ENCODE peak calls at places on chromosomes 13 and 19, in four cellular contexts. I is adrenal gland, R is IMR-90, X is body of pancreas. A is an unnamed sample. For H3K4me1, the result is how much of the 10 kb centered on the place peaks cover.

GRCh38 chr19:35107541-35107939 is 8.1 kb upstream of the FXYD3 start:
- DNase-seq in X (peak), I (no peak), R (no peak), A (no peak)

GRCh38 chr13:25971499-25972145 is 80.2 kb downstream of the SHISA2 start:
- DNase-seq in X (no peak), I (no peak), R (no peak), A (no peak)

GRCh38 chr13:27379694-27380596 is 44.5 kb upstream of the GTF3A start:
- DNase-seq in I (peak), R (peak), X (peak), A (peak)

GRCh38 chr13:113110048-113110851 is 4.7 kb downstream of the F7 start:
- DNase-seq in X (peak), I (no peak), R (no peak), A (no peak)

GRCh38 chr13:23817833-23818232 is 71.4 kb downstream of the MIPEP start:
- DNase-seq in I (no peak), R (no peak), X (no peak), A (no peak)

GRCh38 chr13:71624641-71625040 is 242.4 kb downstream of the DACH1 start:
- DNase-seq in I (no peak), X (no peak), R (no peak), A (no peak)

GRCh38 chr13:67064920-67065319 is 165.2 kb downstream of the PCDH9 start:
- DNase-seq in I (no peak), R (no peak), X (no peak), A (no peak)

GRCh38 chr13:109816112-109816978 is 30.0 kb upstream of the IRS2 start:
- DNase-seq in X (peak), I (no peak), R (no peak), A (no peak)

GRCh38 chr19:10168386-10168948 is 26.3 kb downstream of the DNMT1 start:
- DNase-seq in I (no peak), X (no peak), R (peak), A (no peak)

GRCh38 chr13:48583859-48584311 is 51.0 kb upstream of the RCBTB2 start:
- DNase-seq in X (no peak), I (no peak), R (no peak), A (no peak)

GRCh38 chr13:40673414-40673813 is 7.0 kb upstream of the FOXO1 start:
- DNase-seq in I (no peak), R (no peak), X (no peak), A (no peak)
- H3K4me1 ChIP-seq in I (under half), R (under half), X (under half), A (under half)

DNA sequence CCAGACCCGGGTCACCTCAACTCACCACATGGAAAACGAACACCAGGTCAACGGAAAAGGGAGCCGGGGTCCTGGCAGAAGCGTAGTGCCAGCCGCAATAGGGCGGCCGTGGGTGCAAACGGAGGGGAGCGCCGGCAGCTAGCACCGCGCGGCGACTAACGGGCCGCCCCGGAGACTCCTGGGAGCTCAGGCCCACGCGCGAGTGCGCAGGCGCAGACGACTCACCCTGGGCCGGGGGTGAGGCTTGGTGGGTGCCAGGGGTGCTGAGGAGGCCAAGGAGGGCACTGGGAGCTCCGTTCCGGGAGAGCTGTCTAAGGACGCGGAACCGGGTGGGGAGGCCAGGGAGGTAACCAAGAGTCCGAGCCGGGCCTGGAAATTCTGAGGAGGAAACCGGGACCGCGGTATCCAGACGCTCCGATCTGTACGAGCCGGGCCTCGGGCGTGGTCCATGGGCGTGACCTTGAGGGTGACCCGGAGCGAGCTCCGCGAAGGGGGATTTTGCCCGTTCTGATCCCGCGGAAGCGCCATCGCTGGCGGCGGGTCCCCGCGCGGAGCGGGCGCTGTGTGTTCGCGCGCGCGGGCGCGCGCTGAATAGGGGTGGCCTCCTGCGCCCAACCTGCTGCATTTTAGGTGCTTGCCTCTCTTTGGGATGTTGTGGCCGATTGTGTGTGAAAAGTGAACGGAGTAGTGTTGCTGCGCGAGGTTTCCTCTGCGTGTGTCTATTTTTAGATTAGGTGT is at the start of gene ZNF382:
- DNase-seq in X (peak), I (peak), R (peak), A (peak)
- TF ChIP-seq POLR2A in X (peak), I (peak), R (no peak), A (no peak)

GRCh38 chr19:49488046-49488862 is 846 bp downstream of the RPL13A start:
- DNase-seq in I (no peak), R (no peak), X (no peak), A (no peak)

GRCh38 chr19:49486232-49486631 is 1.2 kb upstream of the RPL13A start:
- DNase-seq in I (no peak), X (no peak), R (no peak), A (no peak)

GRCh38 chr19:49488863-49489537 is 1.6 kb downstream of the RPL13A start:
- DNase-seq in R (no peak), I (no peak), X (no peak), A (no peak)

GRCh38 chr19:49487277-49488045 is at the start of gene RPL13A:
- DNase-seq in X (peak), I (peak), R (peak), A (peak)

GRCh38 chr19:49486710-49487276 is 615 bp upstream of the RPL13A start:
- DNase-seq in X (no peak), R (no peak), I (no peak), A (no peak)
- H3K4me3 ChIP-seq in X (no peak), R (no peak), I (no peak), A (peak)

GRCh38 chr19:16355293-16356043 is 30.8 kb downstream of the KLF2 start:
- DNase-seq in I (no peak), R (no peak), X (no peak), A (no peak)
- H3K4me1 ChIP-seq in I (under half), R (under half), X (under half), A (under half)

GRCh38 chr19:58519087-58519354 is 589 bp downstream of the ZBTB45 start:
- DNase-seq in I (peak), R (peak), X (peak), A (peak)
- TF ChIP-seq POLR2A in I (no peak), R (no peak), X (no peak), A (no peak)

GRCh38 chr19:6465663-6466062 is 1.6 kb downstream of the CRB3 start:
- DNase-seq in R (no peak), I (no peak), X (no peak), A (no peak)

GRCh38 chr19:6465006-6465405 is 935 bp downstream of the CRB3 start:
- DNase-seq in R (no peak), X (no peak), I (no peak), A (no peak)

GRCh38 chr19:6467384-6467783 is 3.3 kb downstream of the CRB3 start:
- DNase-seq in X (no peak), R (no peak), I (no peak), A (no peak)

GRCh38 chr19:6466526-6467248 is 2.6 kb downstream of the CRB3 start:
- DNase-seq in I (no peak), X (no peak), R (no peak), A (no peak)

DNA sequence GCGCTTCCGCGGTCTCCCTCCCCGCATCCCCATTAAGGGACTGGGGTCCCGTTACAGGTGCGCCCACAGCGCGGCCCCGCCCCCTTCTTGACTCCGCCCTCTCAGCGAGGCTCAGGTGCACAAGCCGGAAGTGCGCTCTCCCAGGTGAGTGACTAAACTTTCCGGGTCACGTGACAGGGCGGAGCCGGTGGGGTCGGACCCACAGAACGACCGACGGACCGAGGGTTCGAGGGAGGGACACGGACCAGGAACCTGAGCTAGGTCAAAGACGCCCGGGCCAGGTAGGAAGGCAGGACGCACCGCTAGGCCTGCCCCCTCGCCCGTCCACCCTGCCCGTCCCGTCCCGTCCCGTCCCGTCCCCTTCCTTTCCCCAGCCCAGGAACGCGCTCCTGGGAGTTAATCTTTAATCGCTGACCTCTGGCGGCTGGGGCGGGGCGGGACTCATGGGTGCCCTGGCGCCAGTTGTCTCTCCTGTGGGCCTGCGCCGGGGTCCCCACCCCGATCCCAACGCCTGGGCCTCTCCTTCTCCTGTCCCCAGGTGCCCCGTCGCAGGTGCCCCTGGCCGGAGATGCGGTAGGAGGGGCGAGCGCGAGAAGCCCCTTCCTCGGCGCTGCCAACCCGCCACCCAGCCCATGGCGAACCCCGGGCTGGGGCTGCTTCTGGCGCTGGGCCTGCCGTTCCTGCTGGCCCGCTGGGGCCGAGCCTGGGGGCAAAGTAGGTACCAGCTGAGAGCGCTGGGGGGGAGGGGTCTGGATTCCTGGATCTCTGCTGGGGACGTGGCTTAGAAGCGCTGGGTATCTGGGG is at the start of gene CRB3:
- DNase-seq in X (peak), R (no peak), I (no peak), A (peak)
- H3K4me3 ChIP-seq in X (peak), R (no peak), I (no peak), A (peak)

GRCh38 chr19:13074378-13074777 is 28.3 kb downstream of the LYL1 start:
- DNase-seq in R (no peak), I (no peak), X (no peak), A (no peak)

GRCh38 chr19:13072206-13072898 is 30.3 kb downstream of the LYL1 start:
- DNase-seq in I (no peak), X (no peak), R (no peak), A (no peak)

GRCh38 chr19:13070425-13071140 is 32.1 kb downstream of the LYL1 start:
- DNase-seq in I (no peak), R (no peak), X (no peak), A (no peak)

GRCh38 chr19:13071444-13072205 is 31.0 kb downstream of the LYL1 start:
- DNase-seq in X (no peak), R (no peak), I (no peak), A (no peak)

DNA sequence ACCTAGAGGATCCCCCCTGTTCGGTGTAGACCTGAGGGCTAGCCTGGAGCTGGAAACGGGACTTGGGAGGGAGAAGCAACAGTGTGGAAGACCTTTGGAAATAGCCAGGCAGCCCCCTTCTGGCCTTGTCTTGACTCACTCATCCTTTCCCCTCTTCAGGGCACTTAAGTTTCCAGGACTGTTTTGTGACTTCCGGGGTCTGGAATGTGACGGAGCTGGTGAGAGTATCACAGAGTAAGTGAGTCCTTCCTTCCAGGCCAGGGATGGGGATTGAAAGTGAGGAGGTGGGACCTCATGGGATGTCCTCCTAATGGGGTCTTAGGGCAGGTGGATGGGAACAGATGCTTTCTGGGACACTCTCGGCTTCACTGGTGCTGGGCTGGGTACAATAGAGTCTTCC is 29.4 kb downstream of the LYL1 start:
- DNase-seq in X (no peak), R (no peak), I (no peak), A (no peak)
- H3K4me1 ChIP-seq in X (under half), R (under half), I (under half), A (under half)

GRCh38 chr19:15995536-15995935 is 46.7 kb downstream of the OR10H4 start:
- DNase-seq in X (peak), I (peak), R (no peak), A (no peak)
- TF ChIP-seq POLR2A in X (no peak), I (no peak), R (no peak), A (no peak)